ENCODE peak calls at places on chromosomes 1 and 21, in six cellular contexts. R is A549; L is hepatocyte; B is CD4-positive, CD25-positive, alpha-beta regulatory T cell; C is endodermal cell; J is PC-9. G is an unnamed sample. For H3K4me1, the result is how much of the 10 kb centered on the place peaks cover.

GRCh38 chr1:155466996-155467395 is 95.6 kb downstream of the ASH1L start:
- DNase-seq in R (peak), L (peak), B (no peak), C (no peak), J (no peak), G (no peak)

GRCh38 chr21:32915099-32915498 is 110.6 kb upstream of the OLIG2 start:
- DNase-seq in R (no peak), L (no peak), B (no peak), C (no peak), J (no peak), G (no peak)

GRCh38 chr1:40788561-40789341 is 5.2 kb downstream of the KCNQ4 start:
- DNase-seq in R (no peak), L (no peak), B (no peak), C (no peak), J (no peak), G (no peak)

GRCh38 chr1:233614173-233614742 is 352 bp downstream of the KCNK1 start:
- DNase-seq in R (peak), L (peak), B (peak), C (peak), J (peak), G (peak)

GRCh38 chr21:27631471-27631870 is 664.6 kb upstream of the ADAMTS5 start:
- DNase-seq in R (no peak), L (no peak), B (no peak), C (no peak), J (no peak), G (no peak)

GRCh38 chr1:59149435-59149834 is 147.5 kb upstream of the FGGY start:
- DNase-seq in R (no peak), L (no peak), B (no peak), C (no peak), J (no peak), G (no peak)

GRCh38 chr1:236895665-236896387 is 100.7 kb downstream of the MTR start:
- DNase-seq in R (no peak), L (no peak), B (no peak), C (no peak), J (no peak), G (no peak)

GRCh38 chr1:52662645-52663313 is 29.8 kb downstream of the SHISAL2A start:
- DNase-seq in R (peak), L (peak), B (no peak), C (peak), J (peak), G (peak)

GRCh38 chr1:92709738-92710137 is 75.2 kb downstream of the EVI5 start:
- DNase-seq in R (peak), L (peak), B (no peak), C (peak), J (peak), G (peak)

GRCh38 chr1:58443986-58444603 is 102.4 kb downstream of the OMA1 start:
- DNase-seq in R (no peak), L (no peak), B (no peak), C (no peak), J (no peak), G (no peak)

GRCh38 chr1:181783208-181783607 is 278.3 kb downstream of the ZNF648 start:
- DNase-seq in R (no peak), L (no peak), B (no peak), C (peak), J (no peak), G (no peak)

GRCh38 chr1:27588256-27589232 is 15.4 kb downstream of the AHDC1 start:
- DNase-seq in R (no peak), L (no peak), B (no peak), C (no peak), J (no peak), G (no peak)

GRCh38 chr1:166020229-166020628 is 146.6 kb downstream of the FAM78B start:
- DNase-seq in R (no peak), L (no peak), B (no peak), C (no peak), J (no peak), G (no peak)

GRCh38 chr1:34316773-34317172 is 140.1 kb downstream of the C1orf94 start:
- DNase-seq in R (no peak), L (no peak), B (no peak), C (no peak), J (no peak), G (no peak)

GRCh38 chr1:81414417-81415087 is 386.2 kb upstream of the ADGRL2 start:
- DNase-seq in R (peak), L (peak), B (no peak), C (peak), J (peak), G (peak)

GRCh38 chr1:77536813-77537212 is 145.6 kb downstream of the ZZZ3 start:
- DNase-seq in R (peak), L (no peak), B (no peak), C (no peak), J (no peak), G (peak)

GRCh38 chr1:33903210-33903589 is 39.3 kb downstream of the HMGB4 start:
- DNase-seq in R (no peak), L (peak), B (no peak), C (no peak), J (no peak), G (no peak)

GRCh38 chr1:110746644-110747259 is 72.0 kb upstream of the KCNA3 start:
- DNase-seq in R (peak), L (peak), B (peak), C (peak), J (peak), G (peak)

GRCh38 chr1:150484431-150484830 is 2.8 kb upstream of the TARS2 start:
- DNase-seq in R (no peak), L (no peak), B (no peak), C (no peak), J (no peak), G (no peak)

GRCh38 chr1:116370186-116370585 is 2.9 kb upstream of the ATP1A1 start:
- DNase-seq in R (no peak), L (no peak), B (no peak), C (no peak), J (no peak), G (no peak)
- H3K4me1 ChIP-seq in R (under half), L (under half), B (under half), C (under half), J (under half), G (under half)

GRCh38 chr1:153515504-153516394 is 20.0 kb downstream of the S100A6 start:
- DNase-seq in R (peak), L (peak), B (peak), C (no peak), J (peak), G (no peak)
- H3K4me1 ChIP-seq in R (under half), L (under half), B (under half), C (under half), J (half or more), G (under half)

GRCh38 chr1:115925511-115925910 is 50.8 kb upstream of the SLC22A15 start:
- DNase-seq in R (no peak), L (no peak), B (no peak), C (peak), J (no peak), G (no peak)
- H3K4me1 ChIP-seq in R (under half), L (under half), B (under half), C (under half), J (under half), G (under half)

DNA sequence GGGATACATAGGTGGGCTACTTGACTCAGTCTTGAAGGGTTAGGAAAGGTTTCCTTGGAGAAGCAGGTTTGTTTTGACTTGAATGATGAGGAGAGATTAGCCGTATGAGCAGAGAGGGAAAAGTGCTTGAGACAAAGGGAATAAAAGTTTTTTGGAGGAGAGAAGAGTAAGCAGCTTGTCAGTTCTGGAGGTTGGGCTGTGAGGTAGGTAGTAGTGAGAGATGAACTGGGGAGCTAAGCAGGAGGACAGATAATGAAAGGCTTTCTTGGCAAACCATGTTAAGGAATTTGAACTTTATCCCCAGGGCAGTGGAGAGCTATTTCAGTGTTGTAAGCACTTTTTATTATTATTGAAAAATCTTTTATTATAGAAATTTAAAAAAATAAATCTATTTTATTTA is 3.6 kb downstream of the OSBPL9 start:
- DNase-seq in R (no peak), L (no peak), B (no peak), C (no peak), J (no peak), G (no peak)
- H3K4me1 ChIP-seq in R (half or more), L (under half), B (under half), C (under half), J (half or more), G (under half)

DNA sequence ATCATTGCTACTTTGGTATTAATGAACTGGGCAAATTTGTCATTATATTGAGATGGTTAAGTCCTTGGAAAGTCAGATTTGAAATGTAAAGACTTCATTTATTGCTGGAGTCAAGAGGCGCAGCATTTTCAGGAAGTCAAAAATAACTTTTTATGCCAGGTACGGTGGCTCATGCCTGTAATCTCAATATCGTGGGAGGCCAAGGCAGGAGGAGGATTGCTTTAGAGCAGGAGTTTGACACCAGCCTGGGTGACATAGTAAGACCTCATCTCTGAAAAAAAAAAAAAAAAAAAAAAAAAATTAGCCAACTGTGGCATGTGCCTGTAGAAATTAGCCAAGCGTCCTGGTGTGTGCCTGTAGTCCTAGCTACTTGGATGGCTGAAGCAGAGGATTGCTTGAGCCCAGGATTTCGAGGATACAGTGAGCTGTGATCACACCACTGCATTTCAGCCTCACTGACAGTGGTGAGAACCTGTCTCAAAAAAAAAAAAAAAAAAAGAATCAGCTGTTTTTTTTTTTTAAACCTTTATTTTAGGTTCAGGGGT is 5.5 kb downstream of the HIPK1 start:
- DNase-seq in R (no peak), L (no peak), B (no peak), C (no peak), J (no peak), G (no peak)
- H3K4me1 ChIP-seq in R (under half), L (under half), B (half or more), C (under half), J (under half), G (under half)